ENCODE peak calls at places on chromosome 3, in four cellular contexts. I, C, A and H are unnamed samples.

GRCh38 chr3:73697020-73697419 is 72.3 kb upstream of the PDZRN3 start:
- DNase-seq in I (peak), A (no peak), C (no peak), H (no peak)

GRCh38 chr3:187210555-187211327 is 13.5 kb downstream of the RTP1 start:
- DNase-seq in A (no peak), I (peak), C (peak), H (no peak)

GRCh38 chr3:107441617-107442016 is 64.4 kb downstream of the CCDC54 start:
- DNase-seq in A (no peak), C (peak), I (peak), H (peak)

GRCh38 chr3:143586565-143586964 is 261.7 kb downstream of the SLC9A9 start:
- DNase-seq in A (no peak), I (no peak), C (no peak), H (no peak)

GRCh38 chr3:128133273-128133883 is 9.8 kb upstream of the RUVBL1 start:
- DNase-seq in I (peak), C (peak), A (peak), H (peak)

GRCh38 chr3:48475188-48475587 is 28.7 kb downstream of the ATRIP start:
- DNase-seq in C (no peak), I (no peak), A (no peak), H (no peak)

GRCh38 chr3:69417541-69418078 is 31.7 kb upstream of the FRMD4B start:
- DNase-seq in I (no peak), A (no peak), C (no peak), H (no peak)

GRCh38 chr3:16430717-16431630 is 82.5 kb downstream of the RFTN1 start:
- DNase-seq in I (no peak), A (no peak), C (no peak), H (no peak)

GRCh38 chr3:159804726-159805410 is 183.8 kb upstream of the IL12A start:
- DNase-seq in C (peak), I (peak), A (peak), H (peak)

GRCh38 chr3:188389711-188390346 is 235.9 kb downstream of the LPP start:
- DNase-seq in C (no peak), A (no peak), I (no peak), H (no peak)

GRCh38 chr3:186361612-186362408 is at the start of gene DGKG:
- DNase-seq in C (no peak), A (peak), I (no peak), H (peak)

GRCh38 chr3:172868565-172869172 is 118.1 kb downstream of the ECT2 start:
- DNase-seq in C (no peak), I (no peak), A (no peak), H (no peak)

GRCh38 chr3:193134895-193135294 is 106.1 kb upstream of the PLAAT1 start:
- DNase-seq in A (no peak), I (no peak), C (peak), H (no peak)

GRCh38 chr3:154243353-154243752 is 80.9 kb downstream of the DHX36 start:
- DNase-seq in C (peak), A (no peak), I (no peak), H (no peak)

GRCh38 chr3:73226026-73226425 is 164.6 kb downstream of the EBLN2 start:
- DNase-seq in C (no peak), I (no peak), A (no peak), H (no peak)

GRCh38 chr3:51997935-51998596 is 2.4 kb upstream of the RPL29 start:
- DNase-seq in I (peak), C (no peak), A (no peak), H (no peak)

GRCh38 chr3:71489315-71489761 is 94.2 kb downstream of the FOXP1 start:
- DNase-seq in A (no peak), I (no peak), C (no peak), H (no peak)
- H3K56ac ChIP-seq in A (no peak), I (no peak), C (no peak), H (no peak)

GRCh38 chr3:15384510-15385237 is 42.7 kb downstream of the METTL6 start:
- DNase-seq in I (no peak), A (no peak), C (no peak), H (no peak)
- H3K56ac ChIP-seq in I (no peak), A (no peak), C (no peak), H (no peak)

DNA sequence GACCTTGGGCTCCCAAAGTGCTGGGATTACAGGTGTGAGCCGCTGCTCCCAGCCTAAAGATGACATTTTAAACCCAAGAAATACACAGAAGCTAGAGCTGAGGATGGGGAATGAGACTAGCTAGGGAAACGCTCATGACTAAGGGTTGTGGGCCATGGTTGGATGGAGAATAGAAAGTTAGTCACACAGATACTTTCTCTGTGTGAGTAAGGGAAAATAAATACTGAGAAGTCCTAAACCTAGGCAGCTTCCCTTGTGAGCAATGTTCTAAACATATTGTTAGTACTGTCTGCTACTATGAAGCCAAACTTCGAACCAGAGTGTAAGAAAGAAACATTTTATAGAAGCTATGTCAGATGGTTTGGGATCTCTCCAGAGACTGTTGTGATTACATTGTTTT is 304.8 kb upstream of the STAC start:
- DNase-seq in A (no peak), I (no peak), C (no peak), H (no peak)
- H3K56ac ChIP-seq in A (no peak), I (no peak), C (no peak), H (no peak)

GRCh38 chr3:56042326-56042951 is 425.8 kb downstream of the ERC2 start:
- DNase-seq in A (no peak), I (peak), C (peak), H (no peak)
- H3K56ac ChIP-seq in A (no peak), I (no peak), C (no peak), H (no peak)